ENCODE peak calls at places on chromosomes 12 and 14, in five cellular contexts. One of them, this sample, is unnamed.

GRCh38 chr12:89693639-89694202 is 14.9 kb downstream of the ATP2B1 start:
- DNase-seq in psoas muscle: no peak
- DNase-seq in IMR-90: no peak
- DNase-seq in upper lobe of left lung: peak; percentile 39
- DNase-seq in CD4-positive, alpha-beta memory T cell: no peak
- DNase-seq in this sample: no peak

GRCh38 chr14:64612021-64612380 is 62.2 kb downstream of the PPP1R36 start:
- DNase-seq in psoas muscle: no peak
- DNase-seq in IMR-90: peak; percentile 85
- DNase-seq in upper lobe of left lung: no peak
- DNase-seq in CD4-positive, alpha-beta memory T cell: no peak
- DNase-seq in this sample: no peak

GRCh38 chr12:106152334-106152733 is 13.6 kb upstream of the NUAK1 start:
- DNase-seq in psoas muscle: no peak
- DNase-seq in IMR-90: no peak
- DNase-seq in upper lobe of left lung: no peak
- DNase-seq in CD4-positive, alpha-beta memory T cell: no peak
- DNase-seq in this sample: no peak

GRCh38 chr12:62692884-62693283 is 226.3 kb downstream of the MON2 start:
- DNase-seq in psoas muscle: no peak
- DNase-seq in IMR-90: peak; percentile 88
- DNase-seq in upper lobe of left lung: no peak
- DNase-seq in CD4-positive, alpha-beta memory T cell: no peak
- DNase-seq in this sample: no peak

GRCh38 chr14:92955381-92955780 is 32.4 kb downstream of the CHGA start:
- DNase-seq in psoas muscle: no peak
- DNase-seq in IMR-90: no peak
- DNase-seq in upper lobe of left lung: no peak
- DNase-seq in CD4-positive, alpha-beta memory T cell: no peak
- DNase-seq in this sample: no peak

GRCh38 chr14:34228663-34229001 is 233.4 kb downstream of the SPTSSA start:
- DNase-seq in psoas muscle: no peak
- DNase-seq in IMR-90: no peak
- DNase-seq in upper lobe of left lung: no peak
- DNase-seq in CD4-positive, alpha-beta memory T cell: no peak
- DNase-seq in this sample: no peak

GRCh38 chr12:46494424-46494823 is 121.9 kb upstream of the SLC38A2 start:
- DNase-seq in psoas muscle: no peak
- DNase-seq in IMR-90: peak; percentile 85
- DNase-seq in upper lobe of left lung: no peak
- DNase-seq in CD4-positive, alpha-beta memory T cell: no peak
- DNase-seq in this sample: no peak

GRCh38 chr14:95533391-95533821 is 1.4 kb upstream of the GLRX5 start:
- DNase-seq in psoas muscle: no peak
- DNase-seq in IMR-90: peak; percentile 65
- DNase-seq in upper lobe of left lung: no peak
- DNase-seq in CD4-positive, alpha-beta memory T cell: no peak
- DNase-seq in this sample: peak; percentile 40

GRCh38 chr12:68106160-68106559 is 53.4 kb downstream of the IFNG start:
- DNase-seq in psoas muscle: no peak
- DNase-seq in IMR-90: no peak
- DNase-seq in upper lobe of left lung: no peak
- DNase-seq in CD4-positive, alpha-beta memory T cell: no peak
- DNase-seq in this sample: no peak

GRCh38 chr14:51596473-51596870 is 55.2 kb upstream of the FRMD6 start:
- DNase-seq in psoas muscle: no peak
- DNase-seq in IMR-90: no peak
- DNase-seq in upper lobe of left lung: no peak
- DNase-seq in CD4-positive, alpha-beta memory T cell: no peak
- DNase-seq in this sample: no peak

GRCh38 chr12:77007476-77007875 is 57.9 kb downstream of the E2F7 start:
- DNase-seq in psoas muscle: no peak
- DNase-seq in IMR-90: no peak
- DNase-seq in upper lobe of left lung: no peak
- DNase-seq in CD4-positive, alpha-beta memory T cell: no peak
- DNase-seq in this sample: no peak

GRCh38 chr12:91890742-91891141 is 254.9 kb downstream of the BTG1 start:
- DNase-seq in psoas muscle: no peak
- DNase-seq in IMR-90: peak; percentile 8
- DNase-seq in upper lobe of left lung: no peak
- DNase-seq in CD4-positive, alpha-beta memory T cell: no peak
- DNase-seq in this sample: no peak

GRCh38 chr12:15336772-15337553 is 14.7 kb downstream of the PTPRO start:
- DNase-seq in psoas muscle: no peak
- DNase-seq in IMR-90: peak; percentile 53
- DNase-seq in upper lobe of left lung: no peak
- DNase-seq in CD4-positive, alpha-beta memory T cell: no peak
- DNase-seq in this sample: no peak

GRCh38 chr12:118302053-118302452 is 70.7 kb downstream of the TAOK3 start:
- DNase-seq in psoas muscle: no peak
- DNase-seq in IMR-90: peak; percentile 53
- DNase-seq in upper lobe of left lung: peak; percentile 77
- DNase-seq in CD4-positive, alpha-beta memory T cell: no peak
- DNase-seq in this sample: no peak

GRCh38 chr14:100640481-100641273 is 53.5 kb upstream of the BEGAIN start:
- DNase-seq in psoas muscle: no peak
- DNase-seq in IMR-90: peak; percentile 28
- DNase-seq in upper lobe of left lung: peak; percentile 42
- DNase-seq in CD4-positive, alpha-beta memory T cell: peak; percentile 78
- DNase-seq in this sample: peak; percentile 96

GRCh38 chr12:6765048-6765633 is 1.0 kb upstream of the PTMS start:
- DNase-seq in psoas muscle: no peak
- DNase-seq in IMR-90: no peak
- DNase-seq in upper lobe of left lung: no peak
- DNase-seq in CD4-positive, alpha-beta memory T cell: no peak
- DNase-seq in this sample: no peak

GRCh38 chr14:69056389-69056788 is 77.3 kb upstream of the ACTN1 start:
- DNase-seq in psoas muscle: no peak
- DNase-seq in IMR-90: peak; percentile 54
- DNase-seq in upper lobe of left lung: no peak
- DNase-seq in CD4-positive, alpha-beta memory T cell: no peak
- DNase-seq in this sample: no peak
- H3K4me1 ChIP-seq in psoas muscle: peaks cover 12% of the 10 kb centered on the region
- H3K4me1 ChIP-seq in IMR-90: peaks cover 35% of the 10 kb centered on the region
- H3K4me1 ChIP-seq in upper lobe of left lung: peaks cover 16% of the 10 kb centered on the region
- H3K4me1 ChIP-seq in CD4-positive, alpha-beta memory T cell: no peaks in the 10 kb centered on the region
- H3K4me1 ChIP-seq in this sample: no peaks in the 10 kb centered on the region

DNA sequence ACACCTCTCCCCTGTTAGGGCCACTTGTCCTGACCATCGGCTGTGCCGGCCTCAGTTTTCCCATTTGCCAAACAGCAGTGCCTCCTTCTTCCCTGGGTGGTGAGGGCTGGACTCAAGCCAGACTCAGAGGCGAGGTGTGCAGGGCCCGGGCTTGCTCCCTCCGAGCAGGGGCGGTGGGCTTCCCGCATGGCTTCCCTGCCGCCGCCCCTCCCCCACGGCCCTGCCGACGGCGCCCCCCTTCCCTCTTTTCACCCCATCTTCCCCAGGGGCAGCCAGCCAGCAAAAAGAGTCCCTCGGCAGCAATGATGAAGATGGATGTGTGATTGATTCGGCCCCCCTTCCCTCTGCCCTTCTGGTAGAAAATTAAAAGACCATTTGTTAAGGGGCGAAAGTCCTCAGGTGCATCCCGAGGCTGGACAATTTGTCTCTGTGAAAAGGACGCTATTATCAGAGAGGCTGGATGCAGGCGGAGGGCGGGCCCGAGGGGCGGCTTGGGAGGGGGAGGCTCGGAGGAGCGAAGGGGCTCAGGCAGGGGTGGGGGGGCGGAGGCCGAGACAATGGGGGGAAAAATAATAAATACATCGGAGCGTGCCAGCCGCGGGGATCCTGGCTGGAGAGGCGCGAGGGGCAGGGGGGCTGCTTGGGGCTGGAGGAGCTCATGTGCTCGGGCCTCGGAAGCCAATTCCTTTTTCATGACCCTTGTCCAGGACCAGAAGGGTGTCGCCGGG is 48.0 kb upstream of the LHX5 start:
- DNase-seq in psoas muscle: no peak
- DNase-seq in IMR-90: no peak
- DNase-seq in upper lobe of left lung: no peak
- DNase-seq in CD4-positive, alpha-beta memory T cell: no peak
- DNase-seq in this sample: no peak
- H3K27me3 ChIP-seq in psoas muscle: peaks cover 18% of the 10 kb centered on the region
- H3K27me3 ChIP-seq in IMR-90: peaks cover 19% of the 10 kb centered on the region
- H3K27me3 ChIP-seq in upper lobe of left lung: peaks cover 20% of the 10 kb centered on the region
- H3K27me3 ChIP-seq in CD4-positive, alpha-beta memory T cell: peaks cover 5% of the 10 kb centered on the region
- H3K27me3 ChIP-seq in this sample: peaks cover 23% of the 10 kb centered on the region

GRCh38 chr12:122086088-122086487 is 7.5 kb downstream of the MLXIP start:
- DNase-seq in psoas muscle: no peak
- DNase-seq in IMR-90: no peak
- DNase-seq in upper lobe of left lung: no peak
- DNase-seq in CD4-positive, alpha-beta memory T cell: no peak
- DNase-seq in this sample: no peak

GRCh38 chr12:122087431-122088180 is 9.1 kb downstream of the MLXIP start:
- DNase-seq in psoas muscle: peak; percentile 39
- DNase-seq in IMR-90: no peak
- DNase-seq in upper lobe of left lung: no peak
- DNase-seq in CD4-positive, alpha-beta memory T cell: no peak
- DNase-seq in this sample: no peak

GRCh38 chr12:122088181-122088810 is 9.7 kb downstream of the MLXIP start:
- DNase-seq in psoas muscle: no peak
- DNase-seq in IMR-90: no peak
- DNase-seq in upper lobe of left lung: no peak
- DNase-seq in CD4-positive, alpha-beta memory T cell: no peak
- DNase-seq in this sample: no peak

GRCh38 chr12:122085571-122085970 is 7.0 kb downstream of the MLXIP start:
- DNase-seq in psoas muscle: no peak
- DNase-seq in IMR-90: no peak
- DNase-seq in upper lobe of left lung: no peak
- DNase-seq in CD4-positive, alpha-beta memory T cell: no peak
- DNase-seq in this sample: no peak

GRCh38 chr12:122086641-122087285 is 8.2 kb downstream of the MLXIP start:
- DNase-seq in psoas muscle: no peak
- DNase-seq in IMR-90: no peak
- DNase-seq in upper lobe of left lung: no peak
- DNase-seq in CD4-positive, alpha-beta memory T cell: no peak
- DNase-seq in this sample: no peak
- H3K4me1 ChIP-seq in psoas muscle: peaks cover 93% of the 10 kb centered on the region
- H3K4me1 ChIP-seq in IMR-90: peaks cover 16% of the 10 kb centered on the region
- H3K4me1 ChIP-seq in upper lobe of left lung: peaks cover 49% of the 10 kb centered on the region
- H3K4me1 ChIP-seq in CD4-positive, alpha-beta memory T cell: peaks cover 74% of the 10 kb centered on the region
- H3K4me1 ChIP-seq in this sample: peaks cover 15% of the 10 kb centered on the region

GRCh38 chr12:57627504-57628279 is 5.3 kb downstream of the B4GALNT1 start:
- DNase-seq in psoas muscle: no peak
- DNase-seq in IMR-90: no peak
- DNase-seq in upper lobe of left lung: no peak
- DNase-seq in CD4-positive, alpha-beta memory T cell: no peak
- DNase-seq in this sample: no peak
- H3K27me3 ChIP-seq in psoas muscle: peaks cover 7% of the 10 kb centered on the region
- H3K27me3 ChIP-seq in IMR-90: peaks cover 75% of the 10 kb centered on the region
- H3K27me3 ChIP-seq in upper lobe of left lung: peaks cover 29% of the 10 kb centered on the region
- H3K27me3 ChIP-seq in CD4-positive, alpha-beta memory T cell: peaks cover 67% of the 10 kb centered on the region
- H3K27me3 ChIP-seq in this sample: peaks cover 10% of the 10 kb centered on the region

GRCh38 chr12:57148469-57149308 is 1.3 kb upstream of the LRP1-AS start:
- DNase-seq in psoas muscle: peak; percentile 80
- DNase-seq in IMR-90: peak; percentile 77
- DNase-seq in upper lobe of left lung: peak; percentile 74
- DNase-seq in CD4-positive, alpha-beta memory T cell: no peak
- DNase-seq in this sample: no peak

GRCh38 chr12:57152408-57153038 is 5.1 kb upstream of the LRP1-AS start:
- DNase-seq in psoas muscle: no peak
- DNase-seq in IMR-90: peak; percentile 54
- DNase-seq in upper lobe of left lung: peak; percentile 66
- DNase-seq in CD4-positive, alpha-beta memory T cell: no peak
- DNase-seq in this sample: no peak

GRCh38 chr12:57151741-57152407 is 4.5 kb upstream of the LRP1-AS start:
- DNase-seq in psoas muscle: peak; percentile 67
- DNase-seq in IMR-90: peak; percentile 74
- DNase-seq in upper lobe of left lung: no peak
- DNase-seq in CD4-positive, alpha-beta memory T cell: no peak
- DNase-seq in this sample: no peak

GRCh38 chr12:57149309-57149900 is 2.0 kb upstream of the LRP1-AS start:
- DNase-seq in psoas muscle: peak; percentile 85
- DNase-seq in IMR-90: peak; percentile 61
- DNase-seq in upper lobe of left lung: peak; percentile 42
- DNase-seq in CD4-positive, alpha-beta memory T cell: no peak
- DNase-seq in this sample: no peak

GRCh38 chr12:57150400-57150799 is 3.0 kb upstream of the LRP1-AS start:
- DNase-seq in psoas muscle: no peak
- DNase-seq in IMR-90: no peak
- DNase-seq in upper lobe of left lung: no peak
- DNase-seq in CD4-positive, alpha-beta memory T cell: no peak
- DNase-seq in this sample: no peak
- H3K4me1 ChIP-seq in psoas muscle: peaks cover 7% of the 10 kb centered on the region
- H3K4me1 ChIP-seq in IMR-90: peaks cover 66% of the 10 kb centered on the region
- H3K4me1 ChIP-seq in upper lobe of left lung: peaks cover 86% of the 10 kb centered on the region
- H3K4me1 ChIP-seq in CD4-positive, alpha-beta memory T cell: no peaks in the 10 kb centered on the region
- H3K4me1 ChIP-seq in this sample: no peaks in the 10 kb centered on the region

GRCh38 chr14:78790262-78790661 is 620.1 kb downstream of the NRXN3 start:
- DNase-seq in psoas muscle: no peak
- DNase-seq in IMR-90: no peak
- DNase-seq in upper lobe of left lung: no peak
- DNase-seq in CD4-positive, alpha-beta memory T cell: no peak
- DNase-seq in this sample: no peak

GRCh38 chr14:78785265-78785664 is 615.1 kb downstream of the NRXN3 start:
- DNase-seq in psoas muscle: no peak
- DNase-seq in IMR-90: no peak
- DNase-seq in upper lobe of left lung: no peak
- DNase-seq in CD4-positive, alpha-beta memory T cell: no peak
- DNase-seq in this sample: no peak

DNA sequence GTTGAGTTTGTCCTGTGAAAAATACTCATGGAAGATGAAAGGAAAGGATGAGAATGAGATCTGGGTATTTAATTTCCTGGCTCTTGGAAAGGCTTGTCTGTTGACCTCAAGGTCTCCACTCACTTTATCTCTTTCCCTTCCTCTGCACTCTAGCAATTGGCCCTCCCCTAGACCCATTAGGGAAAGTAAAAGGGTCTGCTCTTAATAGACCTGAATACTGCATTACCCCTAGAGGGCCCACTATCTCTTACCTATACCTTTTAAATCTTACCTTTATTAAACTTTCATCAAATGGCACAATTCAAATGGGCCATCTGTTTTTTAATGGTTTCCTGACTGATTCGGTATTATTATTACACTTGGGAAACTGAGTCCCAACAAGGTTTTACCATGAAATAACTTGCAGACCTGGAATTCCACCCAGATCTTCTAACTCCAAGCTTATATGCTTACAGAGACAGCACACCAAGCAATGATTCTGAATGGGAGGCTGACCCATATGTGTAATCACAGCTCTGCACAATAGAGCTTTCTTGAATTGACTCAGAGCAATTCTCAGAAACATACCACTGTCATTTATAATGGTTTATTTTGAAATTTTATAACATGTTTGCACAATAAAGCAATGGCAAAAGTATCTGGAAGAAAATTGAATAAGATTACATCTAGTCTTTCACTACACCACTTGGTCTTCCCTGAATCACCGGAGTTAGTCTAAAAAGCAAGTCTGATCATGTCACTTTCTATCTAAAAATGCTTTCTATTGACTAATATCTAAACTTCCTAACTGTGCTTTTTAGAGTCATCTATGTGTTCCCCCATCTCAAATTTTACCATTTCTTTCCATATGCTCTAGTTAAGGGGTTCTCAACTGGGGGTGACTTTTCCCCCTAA is 618.5 kb downstream of the NRXN3 start:
- DNase-seq in psoas muscle: no peak
- DNase-seq in IMR-90: no peak
- DNase-seq in upper lobe of left lung: no peak
- DNase-seq in CD4-positive, alpha-beta memory T cell: no peak
- DNase-seq in this sample: no peak
- H3K27me3 ChIP-seq in psoas muscle: peaks cover 2% of the 10 kb centered on the region
- H3K27me3 ChIP-seq in IMR-90: no peaks in the 10 kb centered on the region
- H3K27me3 ChIP-seq in upper lobe of left lung: no peaks in the 10 kb centered on the region
- H3K27me3 ChIP-seq in CD4-positive, alpha-beta memory T cell: no peaks in the 10 kb centered on the region
- H3K27me3 ChIP-seq in this sample: peaks cover 2% of the 10 kb centered on the region

This sample was measured in DND-41.